ENCODE peak calls at places on chromosomes 7 and 10, in five cellular contexts. L is CD8-positive, alpha-beta T cell; K is neural progenitor cell; C is colonic mucosa; E is A549. G is an unnamed sample.

GRCh38 chr10:35341521-35341920 is 5.2 kb downstream of the CCNY start:
- DNase-seq in L (no peak), K (no peak), C (no peak), E (no peak), G (no peak)

GRCh38 chr7:387132-388022 is 97.4 kb downstream of the FOXL3 start:
- DNase-seq in L (no peak), K (no peak), C (peak), E (no peak), G (no peak)

GRCh38 chr7:123437447-123437995 is 96.9 kb downstream of the IQUB start:
- DNase-seq in L (no peak), K (no peak), C (no peak), E (no peak), G (no peak)

GRCh38 chr7:112056409-112056808 is 149.8 kb downstream of the DOCK4 start:
- DNase-seq in L (no peak), K (peak), C (no peak), E (peak), G (peak)

GRCh38 chr7:5354460-5355279 is 69.0 kb downstream of the TNRC18 start:
- DNase-seq in L (no peak), K (no peak), C (peak), E (no peak), G (peak)

GRCh38 chr10:42732266-42732665 is 50.3 kb upstream of the BMS1 start:
- DNase-seq in L (no peak), K (no peak), C (no peak), E (no peak), G (no peak)

GRCh38 chr7:114959931-114960330 is 38.0 kb downstream of the MDFIC start:
- DNase-seq in L (no peak), K (no peak), C (no peak), E (no peak), G (peak)

GRCh38 chr10:792792-793100 is 103.3 kb upstream of the DIP2C start:
- DNase-seq in L (no peak), K (no peak), C (no peak), E (no peak), G (peak)

GRCh38 chr10:88991161-88991899 is 732 bp downstream of the FAS start:
- DNase-seq in L (peak), K (peak), C (peak), E (peak), G (peak)

GRCh38 chr10:86402283-86402931 is 35.8 kb upstream of the GRID1 start:
- DNase-seq in L (no peak), K (peak), C (no peak), E (no peak), G (no peak)

GRCh38 chr10:91185239-91185875 is 35.1 kb upstream of the PCGF5 start:
- DNase-seq in L (no peak), K (no peak), C (no peak), E (peak), G (peak)

GRCh38 chr7:98266840-98267239 is 14.6 kb upstream of the BRI3 start:
- DNase-seq in L (no peak), K (no peak), C (no peak), E (no peak), G (peak)
- TF ChIP-seq CTCF in L (no peak), K (peak), C (peak), E (peak), G (peak)

DNA sequence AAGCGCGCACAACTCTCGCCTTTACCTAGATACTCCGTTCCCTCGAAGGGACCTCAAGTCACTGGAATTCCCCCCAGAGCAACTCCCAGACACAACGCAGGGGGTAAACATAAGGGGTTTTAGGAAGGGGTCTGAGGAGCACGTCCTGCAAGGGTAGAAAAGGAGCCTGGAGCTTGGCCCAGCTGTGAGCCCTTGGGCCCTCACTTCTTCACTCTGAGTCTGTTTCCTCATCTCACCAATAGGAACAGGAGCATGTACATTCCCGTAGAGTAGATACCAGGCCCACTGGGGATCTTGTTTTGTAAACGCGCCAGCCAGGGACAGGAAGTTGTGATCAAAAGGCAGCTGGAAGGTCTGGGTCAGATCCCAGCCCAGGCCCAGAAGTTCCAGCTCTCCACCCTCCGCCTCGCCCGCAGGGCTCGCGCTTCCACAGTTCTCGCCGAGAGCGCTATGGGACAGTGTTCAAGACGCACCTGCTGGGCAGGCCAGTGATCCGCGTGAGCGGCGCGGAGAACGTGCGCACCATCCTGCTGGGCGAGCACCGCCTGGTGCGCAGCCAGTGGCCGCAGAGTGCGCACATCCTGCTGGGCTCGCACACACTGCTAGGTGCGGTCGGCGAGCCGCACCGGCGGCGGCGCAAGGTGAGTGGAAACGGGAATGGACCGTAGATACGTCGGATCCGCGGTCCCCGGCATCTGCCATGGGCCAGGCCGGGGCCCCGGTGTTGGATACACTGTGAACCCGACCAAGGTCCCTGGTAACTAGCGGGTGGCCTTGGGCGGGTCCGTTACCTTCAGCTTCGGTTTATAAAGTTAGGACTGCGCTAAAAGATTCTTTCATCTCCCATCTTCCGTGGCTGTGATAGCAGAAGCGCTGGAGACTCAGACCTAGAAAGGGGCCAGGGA is 1.2 kb downstream of the CYP26C1 start:
- DNase-seq in L (no peak), K (no peak), C (no peak), E (no peak), G (no peak)
- H3K4me3 ChIP-seq in L (no peak), K (no peak), C (peak), E (no peak), G (peak)

DNA sequence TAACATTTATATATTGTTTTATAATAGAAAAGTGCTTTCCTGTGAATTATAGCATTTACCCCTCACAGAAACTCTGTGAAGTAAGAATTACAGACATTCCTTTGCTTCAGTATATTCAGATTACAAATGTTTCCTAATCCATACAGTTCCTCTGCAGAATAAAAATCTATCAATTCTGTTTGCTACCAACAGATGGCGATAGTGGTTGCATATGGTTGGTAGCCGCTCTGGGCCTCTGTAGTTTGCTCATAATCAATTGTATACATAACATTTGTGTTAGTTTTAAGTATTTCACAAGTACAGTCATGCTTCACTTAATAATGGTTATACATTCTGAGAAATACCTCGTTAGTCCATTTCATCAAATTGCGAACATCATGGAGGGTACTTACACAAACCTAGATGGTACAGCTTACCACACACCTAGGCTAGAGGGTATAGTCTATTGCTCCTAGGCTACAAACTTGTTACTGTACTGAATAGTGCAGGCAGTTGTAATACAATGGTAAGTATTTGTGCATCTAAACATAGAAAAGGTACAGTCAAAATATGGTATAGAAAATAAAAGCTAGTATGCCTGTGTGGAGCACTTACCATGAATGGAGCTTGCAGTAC is 94.4 kb upstream of the STEAP4 start:
- DNase-seq in L (no peak), K (peak), C (no peak), E (peak), G (peak)
- TF ChIP-seq CTCF in L (peak), K (peak), C (peak), E (peak), G (peak)

DNA sequence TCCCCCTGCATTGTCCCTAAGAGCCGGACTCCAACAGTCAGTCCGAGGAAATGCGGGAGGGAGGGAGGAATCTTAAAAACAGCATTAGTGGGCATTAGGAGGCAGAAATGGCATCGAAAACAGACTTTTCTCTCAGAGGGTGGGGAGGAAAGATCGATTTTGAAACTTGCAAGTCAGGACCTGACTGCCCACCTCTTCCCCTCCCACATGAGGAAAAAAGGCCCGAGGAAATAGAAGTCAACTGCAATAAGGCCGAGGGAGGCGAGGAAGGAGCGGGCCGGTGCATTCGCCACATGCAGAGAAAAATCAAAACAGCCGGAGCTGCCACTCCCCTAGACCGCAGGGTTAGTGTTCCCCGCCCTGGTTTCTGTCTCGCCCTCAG is 2.8 kb downstream of the LBX1 start:
- DNase-seq in L (no peak), K (peak), C (no peak), E (no peak), G (no peak)
- H3K4me3 ChIP-seq in L (peak), K (no peak), C (peak), E (no peak), G (no peak)

DNA sequence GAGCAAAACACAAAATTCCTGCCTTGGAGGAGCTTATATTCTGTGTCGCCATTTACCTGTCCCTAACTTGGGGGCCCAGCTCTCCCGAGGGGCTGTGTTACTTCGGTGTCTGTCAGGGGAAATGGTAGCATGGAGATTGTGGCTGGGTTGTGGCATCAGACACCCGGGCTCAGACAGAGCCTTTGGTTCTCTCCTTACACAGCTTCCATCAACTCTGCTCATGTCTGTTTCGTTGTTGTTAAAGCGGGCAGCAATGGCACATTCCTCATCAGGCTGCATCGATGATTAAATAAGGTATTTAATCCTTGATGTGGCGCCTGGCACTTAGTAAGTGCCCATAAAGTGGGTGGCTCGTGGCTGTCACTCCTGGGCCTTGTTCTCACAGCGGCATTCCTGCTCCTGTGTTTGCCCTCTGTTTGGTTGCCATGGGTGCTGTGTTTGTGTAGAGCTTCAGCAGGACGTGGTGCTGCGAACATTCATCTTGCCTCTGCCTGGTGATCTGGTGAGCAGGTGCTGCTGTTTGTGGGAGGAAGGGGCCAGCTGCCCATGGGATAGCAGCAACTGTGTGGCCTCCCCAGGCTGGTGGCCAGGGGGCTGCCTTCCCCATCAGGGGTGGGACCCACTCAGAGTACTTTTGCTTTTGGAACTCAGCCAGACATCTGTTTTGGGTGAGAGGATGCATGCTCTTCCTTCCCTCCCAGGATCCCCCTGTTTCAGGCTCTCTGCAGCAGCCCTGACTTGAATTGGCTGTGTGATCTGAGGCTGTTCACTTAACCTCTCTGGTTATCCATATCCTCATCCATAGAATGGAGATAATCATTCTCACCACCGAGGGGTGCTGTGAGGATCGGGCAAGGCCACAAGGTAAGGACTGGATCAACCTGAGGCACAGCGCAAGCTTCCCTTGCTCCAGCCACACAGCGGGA is 207.2 kb upstream of the SVIL start:
- DNase-seq in L (no peak), K (peak), C (no peak), E (peak), G (no peak)
- TF ChIP-seq CTCF in L (no peak), K (no peak), C (no peak), E (no peak), G (no peak)

GRCh38 chr7:75740846-75741497 is 2.2 kb upstream of the HIP1 start:
- DNase-seq in L (no peak), K (peak), C (peak), E (no peak), G (no peak)
- H3K4me3 ChIP-seq in L (no peak), K (no peak), C (no peak), E (no peak), G (no peak)

GRCh38 chr7:148379693-148380092 is 210.9 kb upstream of the C7orf33 start:
- DNase-seq in L (no peak), K (no peak), C (no peak), E (no peak), G (no peak)

GRCh38 chr7:148374698-148375259 is 215.8 kb upstream of the C7orf33 start:
- DNase-seq in L (no peak), K (no peak), C (no peak), E (no peak), G (no peak)
- TF ChIP-seq CTCF in L (no peak), K (no peak), C (no peak), E (no peak), G (no peak)

G was measured in fibroblast of mammary gland.